ENCODE peak calls at places on chromosomes 1 and 21, in five cellular contexts. H is stomach, X is transverse colon, Q is endothelial cell of umbilical vein, M is K562. Y is an unnamed sample.

GRCh38 chr1:24149854-24150227 is 6.9 kb upstream of the IL22RA1 start:
- DNase-seq in H (peak; percentile 58), X (peak; percentile 74), M (peak; percentile 78), Q (peak; percentile 45), Y (no peak)

GRCh38 chr1:31551206-31551605 is 25.1 kb upstream of the TINAGL1 start:
- DNase-seq in H (no peak), Q (peak; percentile 39), M (no peak), X (no peak), Y (no peak)

GRCh38 chr1:165075725-165076370 is 280.7 kb downstream of the LMX1A start:
- DNase-seq in Q (peak; percentile 24), M (peak; percentile 25), H (no peak), X (no peak), Y (no peak)

GRCh38 chr1:27447883-27448282 is 42.1 kb downstream of the WASF2 start:
- DNase-seq in H (no peak), X (no peak), Q (no peak), M (no peak), Y (no peak)

GRCh38 chr1:59952065-59952464 is 25.5 kb upstream of the CYP2J2 start:
- DNase-seq in H (no peak), M (no peak), Q (no peak), X (no peak), Y (no peak)

GRCh38 chr21:35829014-35829525 is 231.3 kb downstream of the SETD4 start:
- DNase-seq in H (no peak), M (no peak), X (no peak), Q (no peak), Y (no peak)

GRCh38 chr1:155011437-155011907 is 8.9 kb downstream of the ZBTB7B start:
- DNase-seq in H (no peak), M (no peak), Q (no peak), X (no peak), Y (no peak)

GRCh38 chr1:162676087-162676486 is 43.8 kb downstream of the DDR2 start:
- DNase-seq in M (no peak), X (no peak), Q (peak; percentile 69), H (no peak), Y (peak; percentile 81)

GRCh38 chr21:36692125-36692843 is 6.6 kb upstream of the SIM2 start:
- DNase-seq in X (no peak), H (no peak), Q (no peak), M (no peak), Y (no peak)

GRCh38 chr1:115980998-115981993 is 5.0 kb downstream of the SLC22A15 start:
- DNase-seq in X (no peak), H (no peak), M (peak; percentile 69), Q (peak; percentile 41), Y (no peak)

GRCh38 chr1:2986549-2987305 is 34.5 kb upstream of the ACTRT2 start:
- DNase-seq in M (no peak), Q (no peak), H (no peak), X (no peak), Y (peak; percentile 36)

DNA sequence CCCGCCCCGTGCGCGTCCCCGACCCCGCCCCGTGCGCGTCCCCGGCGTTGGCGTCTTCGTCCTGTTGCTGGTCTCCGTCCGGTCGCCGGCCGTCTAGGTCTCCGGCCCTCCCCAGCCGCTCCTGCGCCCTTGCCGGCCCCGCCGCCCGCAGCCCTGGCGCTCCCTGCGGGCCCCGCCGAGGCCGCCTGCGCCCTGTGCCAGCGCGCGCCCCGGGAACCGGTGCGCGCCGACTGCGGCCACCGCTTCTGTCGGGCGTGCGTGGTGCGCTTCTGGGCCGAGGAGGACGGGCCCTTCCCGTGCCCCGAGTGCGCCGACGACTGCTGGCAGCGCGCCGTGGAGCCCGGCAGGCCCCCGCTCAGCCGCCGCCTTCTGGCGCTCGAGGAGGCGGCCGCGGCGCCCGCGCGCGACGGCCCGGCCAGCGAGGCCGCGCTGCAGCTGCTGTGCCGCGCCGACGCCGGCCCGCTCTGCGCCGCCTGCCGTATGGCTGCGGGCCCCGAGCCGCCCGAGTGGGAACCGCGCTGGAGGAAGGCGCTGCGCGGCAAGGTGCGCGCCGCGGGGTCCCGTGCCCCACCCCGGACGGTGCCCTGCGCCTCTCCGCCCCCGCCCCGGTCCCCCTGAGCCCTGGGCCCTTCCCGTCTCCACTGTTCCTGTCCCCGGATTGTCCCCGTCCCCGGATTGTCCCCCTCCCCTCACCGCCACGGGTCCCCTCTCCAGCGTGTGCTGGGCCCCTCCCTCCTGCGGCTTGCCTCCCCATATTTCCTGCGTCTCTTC is at the start of gene RNF187:
- DNase-seq in M (peak; percentile 66), X (peak; percentile 91), H (peak; percentile 91), Q (no peak), Y (peak; percentile 93)
- TF ChIP-seq POLR2A in M (no peak), X (no peak), H (no peak), Q (peak; percentile 71), Y (no peak)

GRCh38 chr1:186680031-186681012 is at the start of gene PTGS2:
- DNase-seq in M (peak; percentile 8), Q (peak; percentile 96), X (peak; percentile 71), H (peak; percentile 50), Y (peak; percentile 95)
- TF ChIP-seq POLR2AphosphoS5 in M (no peak), Q (peak; percentile 73), X (peak; percentile 87), H (peak; percentile 84), Y (peak; percentile 95)

GRCh38 chr1:207827488-207827830 is 75.6 kb downstream of the CD46 start:
- DNase-seq in X (no peak), H (no peak), M (no peak), Q (no peak), Y (peak; percentile 37)

GRCh38 chr1:207830788-207831187 is 78.9 kb downstream of the CD46 start:
- DNase-seq in M (no peak), Q (no peak), H (peak; percentile 65), X (no peak), Y (peak; percentile 60)

GRCh38 chr1:207828485-207829158 is 76.8 kb downstream of the CD46 start:
- DNase-seq in Q (peak; percentile 96), M (peak; percentile 91), X (peak; percentile 84), H (peak; percentile 79), Y (peak; percentile 91)

GRCh38 chr1:207828046-207828445 is 76.2 kb downstream of the CD46 start:
- DNase-seq in Q (no peak), M (peak; percentile 56), H (no peak), X (no peak), Y (peak; percentile 38)

DNA sequence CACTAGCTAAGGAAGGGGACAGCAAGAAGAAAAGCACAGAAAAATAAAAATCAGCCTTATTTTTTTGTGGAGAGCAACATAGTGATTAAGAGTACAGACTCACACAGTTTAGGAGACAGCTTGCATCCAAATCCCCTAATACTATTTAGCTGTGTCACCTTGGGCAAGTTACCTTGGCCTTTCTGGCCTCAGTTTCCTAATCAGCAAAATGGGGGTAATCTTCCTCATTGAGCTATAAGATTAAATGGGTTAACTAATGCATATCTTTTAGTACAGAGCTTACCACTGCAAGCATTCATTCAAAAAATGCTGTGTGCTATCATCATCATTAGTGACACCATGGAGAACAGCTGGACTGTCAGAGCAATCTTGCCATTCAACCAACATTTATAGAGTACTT is 77.7 kb downstream of the CD46 start:
- DNase-seq in M (no peak), H (no peak), X (no peak), Q (no peak), Y (no peak)
- H3K27ac ChIP-seq in M (no peak overlapping the region), H (peak overlapping the region; percentile 99), X (no peak overlapping the region), Q (no peak overlapping the region), Y (peak overlapping the region; percentile 91)

GRCh38 chr21:26845066-26845749 is at the start of gene ADAMTS1:
- DNase-seq in Q (peak; percentile 77), X (peak; percentile 76), H (peak; percentile 71), M (no peak), Y (peak; percentile 98)
- TF ChIP-seq POLR2A in Q (peak; percentile 97), X (peak; percentile 90), H (peak; percentile 40), M (no peak), Y (peak; percentile 85)

DNA sequence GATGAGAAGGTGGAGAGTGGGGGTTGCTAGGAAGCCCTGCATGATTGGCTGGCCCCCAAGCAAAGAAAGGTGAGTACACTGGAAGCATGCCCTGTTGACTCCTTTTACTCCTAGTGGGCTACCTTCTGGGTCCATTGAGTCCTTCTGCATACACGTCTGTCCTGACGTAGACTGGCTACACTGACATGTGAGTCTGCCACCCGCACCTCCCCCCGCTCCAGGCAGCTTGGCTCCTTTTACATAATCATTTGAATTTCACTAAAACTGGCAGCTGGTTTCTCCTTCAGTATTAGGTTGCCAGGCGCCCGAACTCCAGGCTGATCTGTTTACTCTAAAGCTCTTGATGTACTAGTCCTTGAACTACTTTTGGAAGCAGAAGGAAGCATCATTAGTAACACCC is 8.7 kb downstream of the MRPS21 start:
- DNase-seq in X (no peak), H (no peak), Q (no peak), M (no peak), Y (no peak)
- TF ChIP-seq POLR2AphosphoS5 in X (no peak), H (no peak), Q (no peak), M (no peak), Y (no peak)